ENCODE peak calls at places on chromosomes 13 and 19, in seven cellular contexts. One of them, this sample, is unnamed.
A peak's percentile ranks its signal among the peaks of the same experiment; 100 is the strongest.

GRCh38 chr13:73248711-73249580 is 190.1 kb downstream of the KLF5 start:
- DNase-seq in heart left ventricle: no peak
- DNase-seq in breast epithelium: peak; percentile 74
- DNase-seq in ovary: peak; percentile 8
- DNase-seq in gastrocnemius medialis: no peak
- DNase-seq in endothelial cell of umbilical vein: no peak
- DNase-seq in left lung: peak; percentile 41
- DNase-seq in this sample: no peak

GRCh38 chr13:50685491-50685890 is 158.0 kb downstream of the DLEU7 start:
- DNase-seq in heart left ventricle: peak; percentile 88
- DNase-seq in breast epithelium: peak; percentile 44
- DNase-seq in ovary: no peak
- DNase-seq in gastrocnemius medialis: peak; percentile 7
- DNase-seq in endothelial cell of umbilical vein: peak; percentile 97
- DNase-seq in left lung: no peak
- DNase-seq in this sample: peak; percentile 86

GRCh38 chr13:29369060-29369743 is 226.3 kb downstream of the SLC7A1 start:
- DNase-seq in heart left ventricle: no peak
- DNase-seq in breast epithelium: no peak
- DNase-seq in ovary: no peak
- DNase-seq in gastrocnemius medialis: no peak
- DNase-seq in endothelial cell of umbilical vein: peak; percentile 39
- DNase-seq in left lung: no peak
- DNase-seq in this sample: no peak

GRCh38 chr19:6464070-6464873 is at the start of gene CRB3:
- DNase-seq in heart left ventricle: no peak
- DNase-seq in breast epithelium: peak; percentile 86
- DNase-seq in ovary: no peak
- DNase-seq in gastrocnemius medialis: no peak
- DNase-seq in endothelial cell of umbilical vein: no peak
- DNase-seq in left lung: peak; percentile 89
- DNase-seq in this sample: no peak

GRCh38 chr13:98780451-98780850 is 28.0 kb upstream of the SLC15A1 start:
- DNase-seq in heart left ventricle: no peak
- DNase-seq in breast epithelium: no peak
- DNase-seq in ovary: no peak
- DNase-seq in gastrocnemius medialis: no peak
- DNase-seq in endothelial cell of umbilical vein: no peak
- DNase-seq in left lung: no peak
- DNase-seq in this sample: no peak

GRCh38 chr13:25768726-25769270 is 283.0 kb downstream of the SHISA2 start:
- DNase-seq in heart left ventricle: no peak
- DNase-seq in breast epithelium: no peak
- DNase-seq in ovary: no peak
- DNase-seq in gastrocnemius medialis: no peak
- DNase-seq in endothelial cell of umbilical vein: no peak
- DNase-seq in left lung: no peak
- DNase-seq in this sample: no peak

GRCh38 chr19:51771369-51771768 is 10.4 kb downstream of the FPR2 start:
- DNase-seq in heart left ventricle: no peak
- DNase-seq in breast epithelium: no peak
- DNase-seq in ovary: peak; percentile 16
- DNase-seq in gastrocnemius medialis: no peak
- DNase-seq in endothelial cell of umbilical vein: no peak
- DNase-seq in left lung: no peak
- DNase-seq in this sample: no peak

GRCh38 chr13:59360916-59361315 is 802.8 kb downstream of the DIAPH3 start:
- DNase-seq in heart left ventricle: no peak
- DNase-seq in breast epithelium: no peak
- DNase-seq in ovary: no peak
- DNase-seq in gastrocnemius medialis: no peak
- DNase-seq in endothelial cell of umbilical vein: no peak
- DNase-seq in left lung: no peak
- DNase-seq in this sample: no peak

GRCh38 chr19:17450264-17451075 is 2.0 kb upstream of the TMEM221 start:
- DNase-seq in heart left ventricle: no peak
- DNase-seq in breast epithelium: no peak
- DNase-seq in ovary: no peak
- DNase-seq in gastrocnemius medialis: no peak
- DNase-seq in endothelial cell of umbilical vein: no peak
- DNase-seq in left lung: no peak
- DNase-seq in this sample: no peak

GRCh38 chr19:46620716-46621115 is 4.2 kb downstream of the PTGIR start:
- DNase-seq in heart left ventricle: no peak
- DNase-seq in breast epithelium: no peak
- DNase-seq in ovary: no peak
- DNase-seq in gastrocnemius medialis: no peak
- DNase-seq in endothelial cell of umbilical vein: no peak
- DNase-seq in left lung: no peak
- DNase-seq in this sample: no peak

GRCh38 chr19:50479761-50480251 is 3.2 kb upstream of the GARIN5A start:
- DNase-seq in heart left ventricle: no peak
- DNase-seq in breast epithelium: no peak
- DNase-seq in ovary: no peak
- DNase-seq in gastrocnemius medialis: no peak
- DNase-seq in endothelial cell of umbilical vein: no peak
- DNase-seq in left lung: no peak
- DNase-seq in this sample: no peak

GRCh38 chr13:60759499-60759898 is 362.5 kb downstream of the TDRD3 start:
- DNase-seq in heart left ventricle: no peak
- DNase-seq in breast epithelium: no peak
- DNase-seq in ovary: no peak
- DNase-seq in gastrocnemius medialis: no peak
- DNase-seq in endothelial cell of umbilical vein: peak; percentile 96
- DNase-seq in left lung: peak; percentile 33
- DNase-seq in this sample: no peak

GRCh38 chr13:34207334-34207733 is 389.4 kb downstream of the RFC3 start:
- DNase-seq in heart left ventricle: peak; percentile 29
- DNase-seq in breast epithelium: no peak
- DNase-seq in ovary: no peak
- DNase-seq in gastrocnemius medialis: no peak
- DNase-seq in endothelial cell of umbilical vein: peak; percentile 34
- DNase-seq in left lung: no peak
- DNase-seq in this sample: no peak

GRCh38 chr13:43991773-43992201 is 112.1 kb downstream of the LACC1 start:
- DNase-seq in heart left ventricle: peak; percentile 57
- DNase-seq in breast epithelium: no peak
- DNase-seq in ovary: no peak
- DNase-seq in gastrocnemius medialis: no peak
- DNase-seq in endothelial cell of umbilical vein: no peak
- DNase-seq in left lung: no peak
- DNase-seq in this sample: no peak

GRCh38 chr13:38002596-38002995 is 133.0 kb upstream of the TRPC4 start:
- DNase-seq in heart left ventricle: no peak
- DNase-seq in breast epithelium: no peak
- DNase-seq in ovary: no peak
- DNase-seq in gastrocnemius medialis: no peak
- DNase-seq in endothelial cell of umbilical vein: peak; percentile 15
- DNase-seq in left lung: no peak
- DNase-seq in this sample: no peak

GRCh38 chr19:16751701-16752100 is 32.1 kb downstream of the NWD1 start:
- DNase-seq in heart left ventricle: no peak
- DNase-seq in breast epithelium: no peak
- DNase-seq in ovary: no peak
- DNase-seq in gastrocnemius medialis: no peak
- DNase-seq in endothelial cell of umbilical vein: no peak
- DNase-seq in left lung: no peak
- DNase-seq in this sample: no peak

GRCh38 chr13:80131204-80131603 is 209.7 kb downstream of the SPRY2 start:
- DNase-seq in heart left ventricle: peak; percentile 82
- DNase-seq in breast epithelium: peak; percentile 33
- DNase-seq in ovary: no peak
- DNase-seq in gastrocnemius medialis: peak; percentile 32
- DNase-seq in endothelial cell of umbilical vein: peak; percentile 55
- DNase-seq in left lung: peak; percentile 76
- DNase-seq in this sample: peak; percentile 81

GRCh38 chr13:93522486-93522885 is 295.9 kb downstream of the GPC6 start:
- DNase-seq in heart left ventricle: no peak
- DNase-seq in breast epithelium: no peak
- DNase-seq in ovary: no peak
- DNase-seq in gastrocnemius medialis: no peak
- DNase-seq in endothelial cell of umbilical vein: no peak
- DNase-seq in left lung: no peak
- DNase-seq in this sample: no peak

GRCh38 chr19:283395-283794 is 7.8 kb downstream of the PLPP2 start:
- DNase-seq in heart left ventricle: no peak
- DNase-seq in breast epithelium: no peak
- DNase-seq in ovary: no peak
- DNase-seq in gastrocnemius medialis: no peak
- DNase-seq in endothelial cell of umbilical vein: no peak
- DNase-seq in left lung: no peak
- DNase-seq in this sample: no peak

GRCh38 chr19:290539-291521 is at the start of gene PLPP2:
- DNase-seq in heart left ventricle: no peak
- DNase-seq in breast epithelium: peak; percentile 94
- DNase-seq in ovary: no peak
- DNase-seq in gastrocnemius medialis: no peak
- DNase-seq in endothelial cell of umbilical vein: no peak
- DNase-seq in left lung: no peak
- DNase-seq in this sample: no peak

GRCh38 chr19:289651-290538 is 1.3 kb downstream of the PLPP2 start:
- DNase-seq in heart left ventricle: no peak
- DNase-seq in breast epithelium: peak; percentile 86
- DNase-seq in ovary: no peak
- DNase-seq in gastrocnemius medialis: no peak
- DNase-seq in endothelial cell of umbilical vein: peak; percentile 35
- DNase-seq in left lung: no peak
- DNase-seq in this sample: no peak

GRCh38 chr19:288911-289310 is 2.3 kb downstream of the PLPP2 start:
- DNase-seq in heart left ventricle: no peak
- DNase-seq in breast epithelium: no peak
- DNase-seq in ovary: no peak
- DNase-seq in gastrocnemius medialis: no peak
- DNase-seq in endothelial cell of umbilical vein: no peak
- DNase-seq in left lung: no peak
- DNase-seq in this sample: no peak

GRCh38 chr19:287381-287871 is 3.8 kb downstream of the PLPP2 start:
- DNase-seq in heart left ventricle: no peak
- DNase-seq in breast epithelium: no peak
- DNase-seq in ovary: no peak
- DNase-seq in gastrocnemius medialis: no peak
- DNase-seq in endothelial cell of umbilical vein: no peak
- DNase-seq in left lung: no peak
- DNase-seq in this sample: no peak
- TF ChIP-seq CTCF in heart left ventricle: no peak
- TF ChIP-seq CTCF in breast epithelium: no peak
- TF ChIP-seq CTCF in ovary: no peak
- TF ChIP-seq CTCF in gastrocnemius medialis: no peak
- TF ChIP-seq CTCF in endothelial cell of umbilical vein: no peak
- TF ChIP-seq CTCF in left lung: no peak
- TF ChIP-seq CTCF in this sample: no peak

GRCh38 chr19:34416021-34416545 is 11.9 kb downstream of the PDCD2L start:
- DNase-seq in heart left ventricle: no peak
- DNase-seq in breast epithelium: no peak
- DNase-seq in ovary: no peak
- DNase-seq in gastrocnemius medialis: no peak
- DNase-seq in endothelial cell of umbilical vein: no peak
- DNase-seq in left lung: no peak
- DNase-seq in this sample: no peak

GRCh38 chr19:34418300-34418699 is 9.9 kb upstream of the UBA2 start:
- DNase-seq in heart left ventricle: no peak
- DNase-seq in breast epithelium: no peak
- DNase-seq in ovary: no peak
- DNase-seq in gastrocnemius medialis: no peak
- DNase-seq in endothelial cell of umbilical vein: no peak
- DNase-seq in left lung: no peak
- DNase-seq in this sample: no peak
- H3K36me3 ChIP-seq in heart left ventricle: peaks cover 71% of the 10 kb centered on the region
- H3K36me3 ChIP-seq in breast epithelium: no peaks in the 10 kb centered on the region
- H3K36me3 ChIP-seq in ovary: no peaks in the 10 kb centered on the region
- H3K36me3 ChIP-seq in gastrocnemius medialis: peaks cover 38% of the 10 kb centered on the region
- H3K36me3 ChIP-seq in endothelial cell of umbilical vein: no peaks in the 10 kb centered on the region
- H3K36me3 ChIP-seq in left lung: peaks cover 42% of the 10 kb centered on the region
- H3K36me3 ChIP-seq in this sample: peaks cover 27% of the 10 kb centered on the region

DNA sequence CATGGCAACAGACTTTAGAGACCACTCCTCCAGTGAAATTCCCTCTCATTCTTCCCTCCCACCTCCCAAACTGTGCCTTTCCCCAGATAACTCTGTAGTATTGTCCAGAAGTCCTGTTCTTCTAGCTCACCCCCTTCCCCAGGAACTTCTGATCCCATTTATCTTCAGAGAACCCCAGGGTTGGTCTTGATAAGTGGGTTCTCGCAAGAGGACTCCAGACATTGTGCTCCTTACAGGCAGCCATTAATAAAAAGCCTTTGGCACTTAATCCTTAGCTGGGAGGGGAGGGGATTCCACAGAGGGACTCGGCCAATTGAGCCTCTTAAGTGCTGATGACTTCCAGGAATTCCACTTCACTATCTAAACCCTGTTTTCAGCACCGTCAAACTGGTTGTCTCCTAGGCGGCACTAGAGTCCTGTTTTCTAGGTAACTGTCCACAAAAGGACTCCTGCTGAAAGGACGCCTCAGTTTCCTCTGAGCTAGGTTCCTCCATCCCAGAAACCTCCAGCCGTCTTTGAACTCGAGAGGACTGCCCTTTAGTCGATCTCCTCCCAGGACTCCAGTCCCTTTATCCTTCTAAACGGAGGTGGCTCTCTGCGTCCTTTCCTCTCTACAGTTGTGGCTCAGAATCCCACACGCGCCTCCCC is 2.0 kb downstream of the LTBP4 start:
- DNase-seq in heart left ventricle: no peak
- DNase-seq in breast epithelium: no peak
- DNase-seq in ovary: no peak
- DNase-seq in gastrocnemius medialis: no peak
- DNase-seq in endothelial cell of umbilical vein: peak; percentile 37
- DNase-seq in left lung: no peak
- DNase-seq in this sample: no peak
- H3K4me1 ChIP-seq in heart left ventricle: peaks cover 44% of the 10 kb centered on the region
- H3K4me1 ChIP-seq in breast epithelium: peaks cover 15% of the 10 kb centered on the region
- H3K4me1 ChIP-seq in ovary: peaks cover 13% of the 10 kb centered on the region
- H3K4me1 ChIP-seq in gastrocnemius medialis: peaks cover 38% of the 10 kb centered on the region
- H3K4me1 ChIP-seq in endothelial cell of umbilical vein: peaks cover 47% of the 10 kb centered on the region
- H3K4me1 ChIP-seq in left lung: peaks cover 35% of the 10 kb centered on the region
- H3K4me1 ChIP-seq in this sample: no peaks in the 10 kb centered on the region

GRCh38 chr19:13574933-13575332 is 68.7 kb upstream of the CACNA1A start:
- DNase-seq in heart left ventricle: no peak
- DNase-seq in breast epithelium: no peak
- DNase-seq in ovary: no peak
- DNase-seq in gastrocnemius medialis: no peak
- DNase-seq in endothelial cell of umbilical vein: no peak
- DNase-seq in left lung: no peak
- DNase-seq in this sample: no peak

GRCh38 chr19:13583753-13584152 is 77.5 kb upstream of the CACNA1A start:
- DNase-seq in heart left ventricle: no peak
- DNase-seq in breast epithelium: no peak
- DNase-seq in ovary: no peak
- DNase-seq in gastrocnemius medialis: no peak
- DNase-seq in endothelial cell of umbilical vein: no peak
- DNase-seq in left lung: no peak
- DNase-seq in this sample: no peak

GRCh38 chr19:13583114-13583513 is 76.8 kb upstream of the CACNA1A start:
- DNase-seq in heart left ventricle: no peak
- DNase-seq in breast epithelium: no peak
- DNase-seq in ovary: no peak
- DNase-seq in gastrocnemius medialis: no peak
- DNase-seq in endothelial cell of umbilical vein: no peak
- DNase-seq in left lung: no peak
- DNase-seq in this sample: no peak

GRCh38 chr19:13576726-13577125 is 70.4 kb upstream of the CACNA1A start:
- DNase-seq in heart left ventricle: no peak
- DNase-seq in breast epithelium: no peak
- DNase-seq in ovary: no peak
- DNase-seq in gastrocnemius medialis: no peak
- DNase-seq in endothelial cell of umbilical vein: no peak
- DNase-seq in left lung: no peak
- DNase-seq in this sample: no peak

GRCh38 chr19:13579388-13580060 is 73.2 kb upstream of the CACNA1A start:
- DNase-seq in heart left ventricle: no peak
- DNase-seq in breast epithelium: no peak
- DNase-seq in ovary: no peak
- DNase-seq in gastrocnemius medialis: no peak
- DNase-seq in endothelial cell of umbilical vein: no peak
- DNase-seq in left lung: no peak
- DNase-seq in this sample: no peak
- TF ChIP-seq CTCF in heart left ventricle: no peak
- TF ChIP-seq CTCF in breast epithelium: no peak
- TF ChIP-seq CTCF in ovary: no peak
- TF ChIP-seq CTCF in gastrocnemius medialis: no peak
- TF ChIP-seq CTCF in endothelial cell of umbilical vein: no peak
- TF ChIP-seq CTCF in left lung: no peak
- TF ChIP-seq CTCF in this sample: no peak